ENCODE peak calls at places on chromosome 19, in ten cellular contexts. G is CD8-positive, alpha-beta T cell; A is lower leg skin; C is GM12864; M is type B pancreatic cell; N is tibial artery; Z is psoas muscle; U is A549; S is fibroblast of lung; R is IMR-90. K is an unnamed sample.

GRCh38 chr19:56838930-56839664 is 1.4 kb downstream of the PEG3 start:
- DNase-seq in U (no peak), R (no peak), C (no peak), S (peak), A (peak), M (no peak), G (no peak), N (peak), Z (peak), K (no peak)

GRCh38 chr19:18871543-18871942 is 24.4 kb downstream of the CERS1 start:
- DNase-seq in A (no peak), S (no peak), G (no peak), N (no peak), Z (no peak), R (no peak), C (no peak), U (no peak), M (no peak), K (peak)

GRCh38 chr19:3693030-3693925 is 7.0 kb downstream of the PIP5K1C start:
- DNase-seq in U (no peak), G (no peak), A (no peak), M (no peak), S (no peak), C (no peak), N (peak), R (no peak), Z (no peak), K (peak)

GRCh38 chr19:15430526-15431120 is 11.8 kb upstream of the AKAP8L start:
- DNase-seq in S (no peak), M (no peak), C (no peak), G (no peak), Z (peak), N (no peak), U (no peak), R (no peak), A (no peak), K (no peak)

GRCh38 chr19:38417146-38417543 is 8.9 kb downstream of the RASGRP4 start:
- DNase-seq in S (no peak), Z (no peak), R (no peak), A (no peak), N (no peak), U (no peak), M (no peak), G (no peak), C (no peak), K (no peak)

GRCh38 chr19:39303373-39304184 is 7.4 kb downstream of the IFNL1 start:
- DNase-seq in G (no peak), C (no peak), A (no peak), M (no peak), N (peak), R (no peak), S (no peak), U (no peak), Z (no peak), K (no peak)

GRCh38 chr19:44988896-44989563 is 12.2 kb upstream of the RELB start:
- DNase-seq in G (peak), M (no peak), N (peak), S (peak), Z (peak), A (peak), R (peak), C (no peak), U (peak), K (peak)

GRCh38 chr19:38032151-38032550 is 125.1 kb downstream of the SIPA1L3 start:
- DNase-seq in A (no peak), Z (no peak), R (peak), S (peak), N (no peak), G (no peak), U (no peak), M (no peak), C (no peak), K (no peak)

GRCh38 chr19:41324921-41325639 is 15.1 kb downstream of the CCDC97 start:
- DNase-seq in A (peak), C (no peak), Z (peak), G (peak), R (peak), S (peak), M (no peak), U (peak), N (peak), K (peak)

GRCh38 chr19:5101871-5102270 is 133.0 kb downstream of the KDM4B start:
- DNase-seq in G (no peak), U (no peak), C (no peak), Z (no peak), S (no peak), A (no peak), R (no peak), N (no peak), M (no peak), K (no peak)

DNA sequence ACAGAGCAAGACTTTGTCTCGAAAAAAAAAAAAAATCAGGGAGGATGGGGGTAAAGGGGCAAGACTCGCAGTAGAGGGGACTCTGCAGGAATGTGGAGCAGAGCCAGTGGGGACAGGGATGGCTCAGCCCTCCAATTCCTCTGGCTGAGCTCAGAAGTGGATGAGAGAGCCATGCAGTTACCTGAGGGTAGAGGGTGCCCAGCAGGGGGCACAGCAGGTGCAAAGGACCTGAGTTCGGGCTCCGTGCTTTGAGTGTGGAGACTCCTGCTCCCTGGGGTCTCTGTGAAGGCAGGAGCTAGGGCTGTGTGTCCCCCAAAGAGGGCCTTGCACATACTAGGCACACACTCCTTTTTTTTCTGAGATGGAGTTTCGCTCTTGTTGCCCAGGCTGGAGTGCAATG is 7.7 kb downstream of the DOCK6 start:
- DNase-seq in A (no peak), C (no peak), M (no peak), G (no peak), Z (no peak), R (no peak), S (no peak), N (no peak), U (no peak), K (no peak)
- TF ChIP-seq CTCF in A (no peak), C (peak), M (no peak), G (no peak), Z (no peak), R (no peak), S (no peak), N (no peak), U (no peak), K (no peak)

GRCh38 chr19:49664171-49665070 is 1.2 kb downstream of the IRF3 start:
- DNase-seq in R (peak), M (peak), U (peak), C (no peak), A (peak), G (peak), Z (peak), N (peak), S (peak), K (peak)
- TF ChIP-seq CTCF in R (no peak), M (peak), U (no peak), C (no peak), A (no peak), G (peak), Z (no peak), N (peak), S (no peak), K (no peak)

GRCh38 chr19:2055871-2056809 is 5.1 kb upstream of the MKNK2 start:
- DNase-seq in S (peak), N (peak), R (peak), U (no peak), G (no peak), A (peak), C (no peak), Z (peak), M (peak), K (no peak)
- TF ChIP-seq CTCF in S (no peak), N (no peak), R (no peak), U (peak), G (no peak), A (no peak), C (peak), Z (no peak), M (no peak), K (no peak)

DNA sequence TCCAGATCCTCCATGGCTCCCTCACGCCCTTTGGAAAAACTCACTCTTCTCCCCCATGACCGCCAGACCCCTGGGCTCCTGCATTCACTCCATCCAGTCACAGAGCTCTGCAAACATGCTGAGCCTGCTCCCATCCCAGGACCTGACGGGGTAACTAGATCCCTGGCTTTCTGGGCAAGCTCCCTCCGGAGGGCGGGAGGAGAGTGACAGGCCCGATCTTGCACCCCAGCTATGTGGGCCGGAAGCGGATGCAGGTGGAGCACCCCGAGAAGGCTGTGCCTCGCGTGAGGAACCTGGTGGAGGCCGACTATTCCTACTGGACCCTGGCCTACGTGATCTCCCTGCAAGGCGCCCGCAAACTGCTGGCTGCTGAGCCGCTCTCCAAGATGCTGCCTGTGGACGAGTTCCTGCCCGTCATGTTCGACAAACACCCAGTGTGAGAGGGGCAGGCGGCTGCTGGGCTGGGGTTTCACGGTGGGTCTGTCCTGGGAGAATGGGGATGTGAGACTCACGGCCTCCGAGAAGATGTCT is 25.1 kb downstream of the COLGALT1 start:
- DNase-seq in Z (no peak), M (no peak), G (no peak), C (no peak), U (no peak), N (no peak), S (no peak), A (no peak), R (no peak), K (no peak)
- TF ChIP-seq CTCF in Z (no peak), M (no peak), G (no peak), C (no peak), U (no peak), N (no peak), S (no peak), A (no peak), R (no peak), K (no peak)

GRCh38 chr19:11197291-11198174 is at the start of gene KANK2:
- DNase-seq in M (peak), R (peak), N (peak), A (peak), S (peak), G (peak), Z (peak), U (peak), C (no peak), K (peak)
- TF ChIP-seq CTCF in M (peak), R (no peak), N (peak), A (no peak), S (no peak), G (no peak), Z (no peak), U (peak), C (no peak), K (peak)

K was measured in D721Med.